ENCODE peak calls at places on chromosome 15, in eight cellular contexts. One of them, this sample, is unnamed.

GRCh38 chr15:88002721-88003120 is 253.8 kb downstream of the NTRK3 start:
- DNase-seq in stimulated activated CD4-positive, alpha-beta T cell treated with anti-CD3 and anti-CD28 coated beads, Interleukin-4, amount 100 ng/mL, for 1 hour: no peak
- DNase-seq in GOT3: no peak
- DNase-seq in BJ: no peak
- DNase-seq in AG08395: no peak
- DNase-seq in lower leg skin: peak; percentile 12
- DNase-seq in Right ventricle myocardium superior: no peak
- DNase-seq in T-helper 1 cell: no peak
- DNase-seq in this sample: no peak

GRCh38 chr15:69595009-69595825 is 142.6 kb downstream of the RPLP1 start:
- DNase-seq in stimulated activated CD4-positive, alpha-beta T cell treated with anti-CD3 and anti-CD28 coated beads, Interleukin-4, amount 100 ng/mL, for 1 hour: no peak
- DNase-seq in GOT3: no peak
- DNase-seq in BJ: no peak
- DNase-seq in AG08395: peak; percentile 26
- DNase-seq in lower leg skin: peak; percentile 87
- DNase-seq in Right ventricle myocardium superior: peak; percentile 88
- DNase-seq in T-helper 1 cell: no peak
- DNase-seq in this sample: no peak

GRCh38 chr15:64742385-64742784 is 33.0 kb downstream of the RBPMS2 start:
- DNase-seq in stimulated activated CD4-positive, alpha-beta T cell treated with anti-CD3 and anti-CD28 coated beads, Interleukin-4, amount 100 ng/mL, for 1 hour: no peak
- DNase-seq in GOT3: no peak
- DNase-seq in BJ: no peak
- DNase-seq in AG08395: no peak
- DNase-seq in lower leg skin: no peak
- DNase-seq in Right ventricle myocardium superior: peak; percentile 60
- DNase-seq in T-helper 1 cell: no peak
- DNase-seq in this sample: no peak

GRCh38 chr15:56537881-56538280 is 72.9 kb upstream of the MNS1 start:
- DNase-seq in stimulated activated CD4-positive, alpha-beta T cell treated with anti-CD3 and anti-CD28 coated beads, Interleukin-4, amount 100 ng/mL, for 1 hour: no peak
- DNase-seq in GOT3: no peak
- DNase-seq in BJ: no peak
- DNase-seq in AG08395: no peak
- DNase-seq in lower leg skin: peak; percentile 83
- DNase-seq in Right ventricle myocardium superior: peak; percentile 49
- DNase-seq in T-helper 1 cell: no peak
- DNase-seq in this sample: no peak

GRCh38 chr15:57527382-57528091 is 64.2 kb upstream of the MYZAP start:
- DNase-seq in stimulated activated CD4-positive, alpha-beta T cell treated with anti-CD3 and anti-CD28 coated beads, Interleukin-4, amount 100 ng/mL, for 1 hour: no peak
- DNase-seq in GOT3: peak; percentile 30
- DNase-seq in BJ: no peak
- DNase-seq in AG08395: peak; percentile 85
- DNase-seq in lower leg skin: no peak
- DNase-seq in Right ventricle myocardium superior: no peak
- DNase-seq in T-helper 1 cell: no peak
- DNase-seq in this sample: peak; percentile 72

GRCh38 chr15:90645873-90646605 is 71.1 kb upstream of the BLM start:
- DNase-seq in stimulated activated CD4-positive, alpha-beta T cell treated with anti-CD3 and anti-CD28 coated beads, Interleukin-4, amount 100 ng/mL, for 1 hour: no peak
- DNase-seq in GOT3: no peak
- DNase-seq in BJ: no peak
- DNase-seq in AG08395: no peak
- DNase-seq in lower leg skin: no peak
- DNase-seq in Right ventricle myocardium superior: peak; percentile 17
- DNase-seq in T-helper 1 cell: no peak
- DNase-seq in this sample: no peak

GRCh38 chr15:59388670-59389069 is 16.0 kb upstream of the MYO1E start:
- DNase-seq in stimulated activated CD4-positive, alpha-beta T cell treated with anti-CD3 and anti-CD28 coated beads, Interleukin-4, amount 100 ng/mL, for 1 hour: no peak
- DNase-seq in GOT3: no peak
- DNase-seq in BJ: no peak
- DNase-seq in AG08395: peak; percentile 70
- DNase-seq in lower leg skin: no peak
- DNase-seq in Right ventricle myocardium superior: no peak
- DNase-seq in T-helper 1 cell: no peak
- DNase-seq in this sample: no peak

GRCh38 chr15:59329570-59330350 is 42.9 kb downstream of the MYO1E start:
- DNase-seq in stimulated activated CD4-positive, alpha-beta T cell treated with anti-CD3 and anti-CD28 coated beads, Interleukin-4, amount 100 ng/mL, for 1 hour: no peak
- DNase-seq in GOT3: no peak
- DNase-seq in BJ: no peak
- DNase-seq in AG08395: peak; percentile 58
- DNase-seq in lower leg skin: no peak
- DNase-seq in Right ventricle myocardium superior: no peak
- DNase-seq in T-helper 1 cell: no peak
- DNase-seq in this sample: no peak

GRCh38 chr15:88894819-88895767 is at the start of gene HAPLN3:
- DNase-seq in stimulated activated CD4-positive, alpha-beta T cell treated with anti-CD3 and anti-CD28 coated beads, Interleukin-4, amount 100 ng/mL, for 1 hour: peak; percentile 73
- DNase-seq in GOT3: no peak
- DNase-seq in BJ: no peak
- DNase-seq in AG08395: peak; percentile 62
- DNase-seq in lower leg skin: no peak
- DNase-seq in Right ventricle myocardium superior: no peak
- DNase-seq in T-helper 1 cell: peak; percentile 24
- DNase-seq in this sample: peak; percentile 76

GRCh38 chr15:75161788-75162414 is 39.8 kb upstream of the C15orf39 start:
- DNase-seq in stimulated activated CD4-positive, alpha-beta T cell treated with anti-CD3 and anti-CD28 coated beads, Interleukin-4, amount 100 ng/mL, for 1 hour: no peak
- DNase-seq in GOT3: no peak
- DNase-seq in BJ: no peak
- DNase-seq in AG08395: no peak
- DNase-seq in lower leg skin: no peak
- DNase-seq in Right ventricle myocardium superior: peak; percentile 73
- DNase-seq in T-helper 1 cell: no peak
- DNase-seq in this sample: no peak

GRCh38 chr15:45378149-45378912 is at the start of gene GATM:
- DNase-seq in stimulated activated CD4-positive, alpha-beta T cell treated with anti-CD3 and anti-CD28 coated beads, Interleukin-4, amount 100 ng/mL, for 1 hour: peak; percentile 63
- DNase-seq in GOT3: peak; percentile 38
- DNase-seq in BJ: peak; percentile 30
- DNase-seq in AG08395: peak; percentile 91
- DNase-seq in lower leg skin: peak; percentile 94
- DNase-seq in Right ventricle myocardium superior: peak; percentile 89
- DNase-seq in T-helper 1 cell: no peak
- DNase-seq in this sample: no peak